ENCODE peak calls at places on chromosomes 4 and X, in six cellular contexts. W is A549, S is K562, G is endothelial cell of umbilical vein, F is HepG2, X is GM12878. T is an unnamed sample.

GRCh38 chr4:76658231-76659102 is 223.4 kb downstream of the SHROOM3 start:
- DNase-seq in W (no peak), S (no peak), G (peak), F (no peak), X (no peak), T (no peak)

GRCh38 chr4:174681723-174682300 is 147.2 kb downstream of the GLRA3 start:
- DNase-seq in W (peak), S (peak), G (peak), F (no peak), X (no peak), T (no peak)

GRCh38 chrX:112830540-112830939 is 10.1 kb downstream of the AMOT start:
- DNase-seq in W (no peak), S (no peak), G (no peak), F (no peak), X (no peak), T (no peak)

GRCh38 chr4:140754918-140755810 is 1.0 kb downstream of the TBC1D9 start:
- DNase-seq in W (no peak), S (no peak), G (peak), F (no peak), X (no peak), T (no peak)

GRCh38 chrX:56233682-56234081 is 1.5 kb downstream of the KLF8 start:
- DNase-seq in W (peak), S (no peak), G (no peak), F (no peak), X (peak), T (no peak)

GRCh38 chrX:110163488-110163887 is 154.4 kb downstream of the AMMECR1 start:
- DNase-seq in W (no peak), S (no peak), G (peak), F (no peak), X (no peak), T (no peak)

GRCh38 chr4:68359508-68359907 is 9.6 kb upstream of the YTHDC1 start:
- DNase-seq in W (no peak), S (no peak), G (no peak), F (no peak), X (no peak), T (no peak)

GRCh38 chr4:176778491-176778890 is 14.2 kb downstream of the VEGFC start:
- DNase-seq in W (peak), S (no peak), G (peak), F (no peak), X (no peak), T (no peak)

GRCh38 chr4:180150818-180151217 is 2092.4 kb upstream of the TENM3 start:
- DNase-seq in W (peak), S (no peak), G (no peak), F (no peak), X (no peak), T (peak)

GRCh38 chr4:119517361-119518229 is 111.0 kb downstream of the PDE5A start:
- DNase-seq in W (peak), S (no peak), G (peak), F (peak), X (no peak), T (no peak)

GRCh38 chrX:13864264-13864663 is 47.4 kb upstream of the GPM6B start:
- DNase-seq in W (no peak), S (no peak), G (no peak), F (no peak), X (no peak), T (no peak)

GRCh38 chr4:182175788-182176519 is 67.2 kb upstream of the TENM3 start:
- DNase-seq in W (peak), S (no peak), G (no peak), F (no peak), X (no peak), T (no peak)

GRCh38 chr4:163166041-163166579 is 580 bp downstream of the NAF1 start:
- DNase-seq in W (peak), S (peak), G (peak), F (peak), X (no peak), T (peak)

GRCh38 chr4:173264245-173264959 is 69.8 kb downstream of the HMGB2 start:
- DNase-seq in W (no peak), S (peak), G (peak), F (no peak), X (no peak), T (peak)

GRCh38 chr4:89134775-89135319 is 23.5 kb downstream of the TIGD2 start:
- DNase-seq in W (peak), S (no peak), G (peak), F (no peak), X (no peak), T (no peak)

GRCh38 chrX:39969099-39969825 is 128.5 kb downstream of the BCOR start:
- DNase-seq in W (no peak), S (no peak), G (peak), F (no peak), X (no peak), T (no peak)

DNA sequence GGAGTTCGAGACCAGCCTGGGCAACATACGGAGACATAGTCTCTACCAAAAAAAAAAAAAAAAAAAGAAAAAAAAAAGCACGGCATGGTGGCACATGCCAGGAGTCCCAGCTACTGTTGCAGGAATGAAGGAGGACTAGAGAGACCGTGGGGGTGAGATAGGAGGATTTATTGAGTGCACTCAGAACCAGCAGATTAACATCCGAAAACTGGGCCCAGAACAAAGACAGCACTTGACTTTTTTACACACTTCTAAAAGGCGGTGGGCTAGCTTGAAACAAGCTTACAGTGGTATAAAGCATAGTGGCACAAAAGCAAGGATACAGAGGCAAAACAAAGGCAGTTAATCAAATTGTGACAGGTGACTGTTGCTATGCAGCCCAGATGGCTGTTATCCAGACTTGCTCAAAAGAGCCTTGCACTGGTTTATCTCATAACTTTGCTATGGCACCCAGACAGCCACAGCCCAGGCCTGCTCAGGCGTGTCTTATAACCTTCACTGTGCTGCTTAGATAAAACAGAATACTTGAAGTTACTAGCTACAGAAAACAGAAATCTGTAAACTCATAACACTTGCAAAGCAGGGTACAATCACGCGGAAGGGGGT is 10.0 kb upstream of the PI4K2B start:
- DNase-seq in W (peak), S (no peak), G (peak), F (no peak), X (no peak), T (peak)
- TF ChIP-seq MYC in W (no peak), S (no peak), G (no peak), F (no peak), X (no peak), T (no peak)

DNA sequence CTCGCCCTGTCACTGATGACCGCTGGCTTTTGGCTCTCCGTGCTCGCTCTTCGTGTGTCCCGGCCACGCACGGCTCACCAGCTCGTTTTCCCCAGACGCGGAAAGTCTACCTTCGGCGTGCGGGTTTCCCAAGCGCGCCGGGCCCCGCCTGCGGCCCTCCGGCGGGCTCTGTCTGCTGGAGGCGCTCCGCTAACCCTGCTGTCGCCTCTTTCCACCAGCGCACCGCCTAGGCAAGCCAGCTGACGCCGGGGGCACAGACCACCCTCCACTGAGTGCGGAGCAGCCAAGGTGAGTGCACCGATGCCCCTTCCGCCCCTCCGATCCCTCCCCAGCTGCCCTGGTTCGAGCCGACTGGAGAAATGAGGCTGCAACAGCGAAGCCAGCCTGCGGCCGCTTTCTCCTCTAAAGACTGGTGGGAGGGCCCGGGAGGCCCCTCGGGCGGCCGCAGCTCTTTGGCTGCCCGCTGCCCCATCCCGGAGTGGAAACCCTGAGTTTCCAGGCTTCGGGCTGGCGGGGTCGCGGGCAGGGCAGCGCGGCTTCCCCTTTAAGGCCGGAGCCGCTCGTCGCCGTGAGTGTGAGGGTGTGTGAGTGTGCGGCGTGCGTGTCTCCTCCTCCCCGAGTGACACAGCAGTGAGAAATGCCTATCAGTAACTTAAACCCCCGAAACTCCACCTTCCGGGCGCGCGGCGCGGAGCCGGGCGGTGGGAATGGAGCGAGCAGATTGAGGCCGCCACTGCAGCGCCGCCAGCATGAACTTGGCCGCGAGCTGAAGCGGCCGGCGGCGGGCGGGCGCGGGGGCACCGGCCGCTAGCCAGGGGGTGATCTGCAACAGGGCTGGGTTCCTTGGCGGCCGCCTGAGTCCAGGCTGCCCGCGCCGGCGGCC is at the start of gene MAMLD1:
- DNase-seq in W (peak), S (peak), G (peak), F (no peak), X (no peak), T (peak)
- TF ChIP-seq POLR2A in W (peak), S (no peak), G (no peak), F (no peak), X (no peak), T (no peak)

GRCh38 chrX:1420371-1420770 is 28.5 kb upstream of the SLC25A6 start:
- DNase-seq in W (no peak), S (no peak), G (no peak), F (no peak), X (no peak), T (no peak)
- TF ChIP-seq MYC in W (no peak), S (no peak), G (no peak), F (no peak), X (no peak), T (no peak)

DNA sequence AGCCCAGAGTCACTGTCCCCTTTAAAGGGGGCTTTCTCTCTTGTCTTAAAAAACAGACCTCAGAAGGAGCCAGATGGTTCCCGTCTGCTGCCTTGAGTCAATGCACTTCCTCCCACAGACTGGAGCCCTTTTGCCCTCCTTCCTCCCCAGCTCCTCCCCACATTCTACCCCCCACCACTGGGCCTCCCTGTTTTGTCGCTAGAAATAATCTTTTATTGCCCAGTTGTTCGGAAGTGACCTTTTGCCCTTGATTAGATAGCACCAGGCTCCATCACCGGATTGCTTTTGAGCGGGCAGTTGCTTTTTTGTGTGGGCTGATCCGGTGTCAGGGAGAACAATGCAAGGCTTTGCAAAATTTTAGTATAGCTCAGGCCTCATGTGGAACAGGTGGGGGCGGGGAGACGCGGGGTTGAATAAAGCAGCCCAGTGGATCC is 47.7 kb downstream of the SPRY1 start:
- DNase-seq in W (no peak), S (peak), G (peak), F (peak), X (peak), T (peak)
- TF ChIP-seq POLR2A in W (no peak), S (no peak), G (no peak), F (no peak), X (no peak), T (peak)

DNA sequence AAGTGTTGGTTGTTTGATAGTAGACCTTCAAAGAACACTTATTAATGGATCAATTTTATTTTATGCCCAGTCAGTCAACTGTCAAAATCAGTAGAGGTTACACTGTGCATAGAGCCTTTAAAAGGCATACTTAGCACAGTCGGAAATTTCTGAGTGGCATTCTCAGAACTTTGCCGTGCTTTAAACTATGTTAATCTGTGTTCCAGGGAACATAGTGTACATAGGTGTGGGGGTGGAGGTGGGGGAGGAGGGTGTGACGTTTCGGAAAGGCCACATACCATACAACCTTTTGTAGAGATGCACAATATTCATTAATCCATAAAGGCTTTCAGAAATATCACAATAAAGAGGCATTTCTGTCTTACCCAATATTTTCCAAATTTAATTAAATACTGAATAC is 75.8 kb downstream of the RS1 start:
- DNase-seq in W (no peak), S (no peak), G (no peak), F (no peak), X (no peak), T (no peak)
- TF ChIP-seq MYC in W (no peak), S (no peak), G (no peak), F (no peak), X (no peak), T (no peak)

DNA sequence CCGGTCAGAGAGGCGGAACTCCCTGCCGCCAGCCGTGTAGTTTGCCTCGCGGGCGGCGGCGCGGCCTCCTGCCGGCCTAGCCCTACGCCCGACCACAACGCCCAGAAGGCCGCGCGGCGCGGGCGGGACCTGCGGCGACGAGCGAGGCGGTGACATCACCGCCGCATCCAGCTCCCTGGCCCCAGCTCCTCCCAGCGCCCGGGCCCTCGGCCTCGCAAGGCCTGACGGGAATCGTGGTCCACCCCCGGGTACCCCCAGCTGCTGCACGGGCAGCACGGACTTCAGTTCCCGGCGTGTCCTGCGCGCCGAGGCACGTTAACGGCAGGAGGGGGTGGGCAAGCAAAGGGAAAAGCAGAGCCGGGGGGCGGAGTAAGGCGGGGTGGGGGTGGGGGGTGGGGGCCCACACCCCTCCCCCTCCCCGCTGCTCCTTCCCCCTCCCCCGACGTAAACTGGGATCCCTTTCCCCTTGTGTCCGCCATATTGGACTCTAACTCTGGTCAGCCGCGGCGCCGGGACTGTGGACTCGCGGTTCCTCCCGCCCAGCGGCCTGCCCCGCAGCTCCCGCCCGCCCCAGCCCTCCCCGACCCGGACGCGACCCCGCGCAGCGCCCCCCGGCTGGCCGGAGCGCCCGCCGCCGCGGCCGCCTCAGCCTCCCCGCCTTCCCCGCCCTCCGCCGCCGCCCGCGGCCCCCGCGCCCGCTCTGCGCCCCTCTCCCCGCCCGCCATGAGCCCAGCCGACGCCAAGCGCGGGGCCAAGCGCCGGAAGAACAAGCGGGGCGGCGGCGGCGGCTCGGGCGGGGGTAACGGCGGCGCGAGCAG is at the start of gene FAM193A:
- DNase-seq in W (peak), S (peak), G (peak), F (peak), X (peak), T (peak)
- TF ChIP-seq POLR2A in W (peak), S (no peak), G (peak), F (peak), X (peak), T (peak)

GRCh38 chr4:16225996-16226815 is at the start of gene TAPT1:
- DNase-seq in W (peak), S (peak), G (peak), F (no peak), X (no peak), T (peak)

GRCh38 chr4:16225681-16225995 is 633 bp downstream of the TAPT1 start:
- DNase-seq in W (no peak), S (no peak), G (peak), F (no peak), X (no peak), T (no peak)

GRCh38 chr4:16227462-16227868 is 1.2 kb upstream of the TAPT1 start:
- DNase-seq in W (peak), S (no peak), G (peak), F (peak), X (no peak), T (peak)

GRCh38 chr4:16225139-16225538 is 1.1 kb downstream of the TAPT1 start:
- DNase-seq in W (peak), S (no peak), G (peak), F (no peak), X (no peak), T (peak)

GRCh38 chr4:16226816-16227461 is 668 bp upstream of the TAPT1 start:
- DNase-seq in W (peak), S (peak), G (peak), F (peak), X (no peak), T (peak)
- TF ChIP-seq MYC in W (no peak), S (no peak), G (no peak), F (no peak), X (no peak), T (no peak)

DNA sequence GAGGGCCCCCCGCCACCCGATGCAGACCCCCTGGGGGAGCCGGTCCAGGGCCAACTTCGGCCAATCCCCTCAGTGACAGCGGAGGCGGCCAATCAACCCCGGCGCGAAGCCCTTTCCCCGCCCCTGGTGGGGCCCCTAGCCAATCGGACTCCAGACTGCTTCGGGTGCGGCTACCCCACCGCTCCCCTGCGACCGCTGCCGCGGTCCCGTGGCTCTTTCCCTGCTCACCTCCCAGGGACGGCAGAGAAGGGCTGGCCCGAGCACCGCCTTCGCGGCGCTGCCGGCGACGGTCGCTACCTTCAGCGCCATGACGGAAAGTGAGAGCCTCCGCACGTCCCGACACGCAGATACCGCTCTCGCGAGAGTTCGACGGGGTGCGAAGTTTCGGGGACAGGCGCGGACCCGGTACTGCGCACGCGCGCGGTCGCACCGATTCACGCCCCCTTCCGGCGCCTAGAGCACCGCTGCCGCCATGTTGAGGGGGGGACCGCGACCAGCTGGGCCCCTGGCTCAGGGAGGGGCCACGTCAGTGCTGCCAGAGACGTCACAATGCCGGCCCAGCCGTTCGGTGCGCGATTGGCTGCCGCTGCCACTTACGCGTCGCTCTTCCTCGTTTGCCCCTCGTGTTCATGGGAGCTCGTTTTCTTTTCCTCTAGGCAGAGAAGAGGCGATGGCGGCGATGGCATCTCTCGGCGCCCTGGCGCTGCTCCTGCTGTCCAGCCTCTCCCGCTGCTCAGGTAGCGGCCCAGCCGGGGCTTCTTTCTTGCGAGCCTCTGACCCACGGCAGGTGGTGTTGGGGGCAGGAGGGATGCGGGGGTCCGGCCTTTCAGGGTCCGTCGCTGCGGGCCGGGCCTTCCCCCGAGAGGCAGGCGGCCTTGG is at the start of the genes IDH3G and SSR4:
- DNase-seq in W (peak), S (peak), G (peak), F (peak), X (peak), T (peak)
- TF ChIP-seq POLR2A in W (peak), S (peak), G (peak), F (peak), X (peak), T (peak)

DNA sequence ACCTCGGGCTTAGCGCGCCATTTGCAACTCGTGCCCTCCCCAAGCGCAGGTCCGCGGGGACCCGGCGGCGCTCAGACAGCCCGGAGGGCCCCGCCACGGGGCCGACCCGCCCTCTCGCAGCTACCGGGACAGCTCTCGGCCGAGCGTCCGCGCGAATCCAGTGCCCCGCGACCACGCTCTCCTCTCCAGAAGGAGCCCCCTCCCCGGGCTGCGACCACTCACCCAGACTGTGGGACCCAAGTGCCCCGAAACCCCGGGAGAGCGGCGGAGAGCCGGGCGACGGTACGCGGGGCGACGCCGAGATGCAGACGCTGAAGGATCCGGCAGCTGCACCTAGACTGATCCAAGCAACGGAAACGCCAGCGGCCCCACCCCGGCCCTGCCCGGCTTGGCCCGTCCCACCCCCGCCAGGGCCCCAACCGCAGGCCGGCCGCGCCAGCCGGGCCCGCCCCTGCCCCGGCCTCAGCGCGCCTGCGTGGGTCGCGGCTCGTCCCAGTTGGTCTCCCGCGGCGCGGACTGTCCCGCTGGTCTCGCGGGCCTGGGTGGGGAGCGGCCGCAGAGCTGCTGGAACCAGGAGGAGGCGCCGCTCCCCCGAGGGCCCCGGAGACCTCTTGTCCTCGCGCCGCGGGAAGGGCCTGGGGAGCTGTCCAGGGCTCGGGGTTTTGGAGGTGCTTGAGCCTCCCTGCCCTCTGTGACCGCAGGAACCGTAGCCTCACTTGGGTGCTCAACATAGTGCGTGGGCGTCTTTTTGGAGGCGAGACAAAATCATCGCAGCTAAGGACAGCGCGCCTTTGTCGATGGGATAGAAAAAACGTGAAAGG is at the start of gene ANXA5:
- DNase-seq in W (peak), S (peak), G (peak), F (peak), X (no peak), T (peak)
- TF ChIP-seq MYC in W (no peak), S (peak), G (no peak), F (no peak), X (no peak), T (no peak)